ENCODE peak calls at places on chromosomes 13 and 19, in six cellular contexts. One of them, this sample, is unnamed.

GRCh38 chr13:40813662-40814454 is 24.4 kb downstream of the SLC25A15 start:
- DNase-seq in K562: peak
- DNase-seq in HepG2: peak
- DNase-seq in H1: no peak
- DNase-seq in HCT116: no peak
- DNase-seq in GM12878: no peak
- DNase-seq in this sample: peak

GRCh38 chr13:107563099-107563925 is 652.0 kb downstream of the LIG4 start:
- DNase-seq in K562: no peak
- DNase-seq in HepG2: peak
- DNase-seq in H1: no peak
- DNase-seq in HCT116: no peak
- DNase-seq in GM12878: no peak
- DNase-seq in this sample: no peak

GRCh38 chr13:100454876-100455275 is 133.7 kb downstream of the GGACT start:
- DNase-seq in K562: no peak
- DNase-seq in HepG2: no peak
- DNase-seq in H1: no peak
- DNase-seq in HCT116: peak
- DNase-seq in GM12878: no peak
- DNase-seq in this sample: no peak

GRCh38 chr19:9995999-9996398 is 14.3 kb downstream of the COL5A3 start:
- DNase-seq in K562: no peak
- DNase-seq in HepG2: no peak
- DNase-seq in H1: no peak
- DNase-seq in HCT116: no peak
- DNase-seq in GM12878: no peak
- DNase-seq in this sample: no peak

GRCh38 chr13:30520571-30520970 is 54.8 kb upstream of the HMGB1 start:
- DNase-seq in K562: no peak
- DNase-seq in HepG2: no peak
- DNase-seq in H1: no peak
- DNase-seq in HCT116: no peak
- DNase-seq in GM12878: no peak
- DNase-seq in this sample: no peak

GRCh38 chr13:113804017-113804702 is 45.1 kb downstream of the TMEM255B start:
- DNase-seq in K562: no peak
- DNase-seq in HepG2: no peak
- DNase-seq in H1: no peak
- DNase-seq in HCT116: no peak
- DNase-seq in GM12878: no peak
- DNase-seq in this sample: no peak

GRCh38 chr13:49308104-49308875 is 60.6 kb downstream of the CDADC1 start:
- DNase-seq in K562: no peak
- DNase-seq in HepG2: peak
- DNase-seq in H1: no peak
- DNase-seq in HCT116: no peak
- DNase-seq in GM12878: no peak
- DNase-seq in this sample: no peak

GRCh38 chr13:28316129-28316528 is 177.8 kb downstream of the PAN3 start:
- DNase-seq in K562: no peak
- DNase-seq in HepG2: peak
- DNase-seq in H1: no peak
- DNase-seq in HCT116: no peak
- DNase-seq in GM12878: no peak
- DNase-seq in this sample: no peak

GRCh38 chr13:72255908-72256307 is 388.9 kb upstream of the DACH1 start:
- DNase-seq in K562: no peak
- DNase-seq in HepG2: peak
- DNase-seq in H1: peak
- DNase-seq in HCT116: peak
- DNase-seq in GM12878: no peak
- DNase-seq in this sample: peak

GRCh38 chr13:33235078-33235477 is 50.5 kb downstream of the STARD13 start:
- DNase-seq in K562: no peak
- DNase-seq in HepG2: peak
- DNase-seq in H1: no peak
- DNase-seq in HCT116: no peak
- DNase-seq in GM12878: no peak
- DNase-seq in this sample: no peak

GRCh38 chr19:56966225-56966696 is 125.7 kb upstream of the PEG3 start:
- DNase-seq in K562: no peak
- DNase-seq in HepG2: peak
- DNase-seq in H1: no peak
- DNase-seq in HCT116: no peak
- DNase-seq in GM12878: no peak
- DNase-seq in this sample: peak

GRCh38 chr13:48078251-48078656 is 16.6 kb downstream of the MED4 start:
- DNase-seq in K562: no peak
- DNase-seq in HepG2: peak
- DNase-seq in H1: no peak
- DNase-seq in HCT116: peak
- DNase-seq in GM12878: peak
- DNase-seq in this sample: no peak

GRCh38 chr19:49908480-49909420 is 12.1 kb upstream of the IL4I1 start:
- DNase-seq in K562: no peak
- DNase-seq in HepG2: no peak
- DNase-seq in H1: no peak
- DNase-seq in HCT116: no peak
- DNase-seq in GM12878: no peak
- DNase-seq in this sample: no peak

GRCh38 chr19:52397310-52398090 is at the start of gene ZNF528:
- DNase-seq in K562: peak
- DNase-seq in HepG2: peak
- DNase-seq in H1: peak
- DNase-seq in HCT116: no peak
- DNase-seq in GM12878: peak
- DNase-seq in this sample: peak

GRCh38 chr19:10286803-10287737 is at the start of gene ICAM4:
- DNase-seq in K562: peak
- DNase-seq in HepG2: peak
- DNase-seq in H1: no peak
- DNase-seq in HCT116: no peak
- DNase-seq in GM12878: no peak
- DNase-seq in this sample: no peak

GRCh38 chr19:56842421-56842820 is 1.9 kb upstream of the PEG3 start:
- DNase-seq in K562: no peak
- DNase-seq in HepG2: no peak
- DNase-seq in H1: no peak
- DNase-seq in HCT116: no peak
- DNase-seq in GM12878: no peak
- DNase-seq in this sample: no peak

GRCh38 chr19:40803857-40804782 is 5.1 kb downstream of the EGLN2 start:
- DNase-seq in K562: peak
- DNase-seq in HepG2: peak
- DNase-seq in H1: no peak
- DNase-seq in HCT116: no peak
- DNase-seq in GM12878: peak
- DNase-seq in this sample: no peak

GRCh38 chr19:46776927-46777911 is 11.2 kb downstream of the SLC1A5 start:
- DNase-seq in K562: peak
- DNase-seq in HepG2: no peak
- DNase-seq in H1: peak
- DNase-seq in HCT116: no peak
- DNase-seq in GM12878: no peak
- DNase-seq in this sample: no peak

GRCh38 chr19:17352608-17353280 is 15.4 kb downstream of the GTPBP3 start:
- DNase-seq in K562: no peak
- DNase-seq in HepG2: no peak
- DNase-seq in H1: no peak
- DNase-seq in HCT116: no peak
- DNase-seq in GM12878: no peak
- DNase-seq in this sample: no peak

GRCh38 chr19:17348700-17349099 is 11.3 kb downstream of the GTPBP3 start:
- DNase-seq in K562: no peak
- DNase-seq in HepG2: peak
- DNase-seq in H1: peak
- DNase-seq in HCT116: no peak
- DNase-seq in GM12878: no peak
- DNase-seq in this sample: no peak

GRCh38 chr19:17353386-17353785 is 16.0 kb downstream of the GTPBP3 start:
- DNase-seq in K562: no peak
- DNase-seq in HepG2: no peak
- DNase-seq in H1: no peak
- DNase-seq in HCT116: no peak
- DNase-seq in GM12878: no peak
- DNase-seq in this sample: no peak

GRCh38 chr19:17347877-17348276 is 10.5 kb downstream of the GTPBP3 start:
- DNase-seq in K562: no peak
- DNase-seq in HepG2: no peak
- DNase-seq in H1: no peak
- DNase-seq in HCT116: no peak
- DNase-seq in GM12878: no peak
- DNase-seq in this sample: no peak

GRCh38 chr19:17351815-17352435 is 14.6 kb downstream of the GTPBP3 start:
- DNase-seq in K562: no peak
- DNase-seq in HepG2: no peak
- DNase-seq in H1: no peak
- DNase-seq in HCT116: no peak
- DNase-seq in GM12878: no peak
- DNase-seq in this sample: no peak
- H3K9ac ChIP-seq in K562: no peak
- H3K9ac ChIP-seq in HepG2: no peak
- H3K9ac ChIP-seq in H1: no peak
- H3K9ac ChIP-seq in HCT116: no peak
- H3K9ac ChIP-seq in GM12878: no peak
- H3K9ac ChIP-seq in this sample: no peak

GRCh38 chr19:8525401-8525684 is 11.4 kb upstream of the ZNF414 start:
- DNase-seq in K562: no peak
- DNase-seq in HepG2: no peak
- DNase-seq in H1: peak
- DNase-seq in HCT116: no peak
- DNase-seq in GM12878: no peak
- DNase-seq in this sample: no peak

GRCh38 chr19:8528500-8528899 is 14.5 kb upstream of the ZNF414 start:
- DNase-seq in K562: no peak
- DNase-seq in HepG2: no peak
- DNase-seq in H1: no peak
- DNase-seq in HCT116: no peak
- DNase-seq in GM12878: no peak
- DNase-seq in this sample: no peak

GRCh38 chr19:8529369-8530006 is 15.5 kb upstream of the ZNF414 start:
- DNase-seq in K562: no peak
- DNase-seq in HepG2: no peak
- DNase-seq in H1: no peak
- DNase-seq in HCT116: no peak
- DNase-seq in GM12878: no peak
- DNase-seq in this sample: no peak

GRCh38 chr19:8530061-8530679 is 16.2 kb upstream of the ZNF414 start:
- DNase-seq in K562: no peak
- DNase-seq in HepG2: no peak
- DNase-seq in H1: no peak
- DNase-seq in HCT116: no peak
- DNase-seq in GM12878: no peak
- DNase-seq in this sample: no peak

GRCh38 chr19:8526345-8527062 is 12.5 kb upstream of the ZNF414 start:
- DNase-seq in K562: peak
- DNase-seq in HepG2: peak
- DNase-seq in H1: peak
- DNase-seq in HCT116: peak
- DNase-seq in GM12878: no peak
- DNase-seq in this sample: peak
- TF ChIP-seq ZNF274 in K562: no peak
- TF ChIP-seq ZNF274 in HepG2: peak
- TF ChIP-seq ZNF274 in H1: no peak
- TF ChIP-seq ZNF274 in HCT116: no peak
- TF ChIP-seq ZNF274 in GM12878: no peak
- TF ChIP-seq ZNF274 in this sample: no peak

DNA sequence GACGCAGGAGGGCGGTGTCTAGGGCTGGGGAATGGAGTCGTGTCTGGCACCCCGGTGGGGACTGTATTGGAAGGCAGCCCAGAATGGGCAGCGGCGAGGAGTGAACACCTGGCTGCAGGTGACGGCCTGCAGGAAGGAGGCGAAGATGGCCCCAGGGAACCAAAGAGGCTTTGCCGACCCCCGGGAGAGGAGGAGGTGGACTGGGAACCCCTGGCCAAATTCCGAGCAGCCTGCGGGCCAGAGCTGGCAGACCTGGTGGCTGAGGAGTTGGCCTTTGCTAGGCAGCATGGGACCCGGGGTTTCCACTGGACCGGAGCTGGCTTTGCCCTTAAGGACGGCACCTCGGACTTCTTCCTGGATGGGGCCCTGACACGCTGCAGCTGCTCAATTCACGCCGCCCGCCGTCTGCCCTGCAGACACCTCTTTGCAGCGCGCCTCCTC is 25.9 kb downstream of the ZSWIM9 start:
- DNase-seq in K562: no peak
- DNase-seq in HepG2: no peak
- DNase-seq in H1: no peak
- DNase-seq in HCT116: no peak
- DNase-seq in GM12878: no peak
- DNase-seq in this sample: no peak
- H3K9ac ChIP-seq in K562: peak
- H3K9ac ChIP-seq in HepG2: no peak
- H3K9ac ChIP-seq in H1: no peak
- H3K9ac ChIP-seq in HCT116: no peak
- H3K9ac ChIP-seq in GM12878: no peak
- H3K9ac ChIP-seq in this sample: no peak

GRCh38 chr13:43494206-43494605 is 292.6 kb downstream of the ENOX1 start:
- DNase-seq in K562: no peak
- DNase-seq in HepG2: no peak
- DNase-seq in H1: no peak
- DNase-seq in HCT116: no peak
- DNase-seq in GM12878: no peak
- DNase-seq in this sample: no peak

GRCh38 chr13:43495732-43496131 is 291.0 kb downstream of the ENOX1 start:
- DNase-seq in K562: no peak
- DNase-seq in HepG2: no peak
- DNase-seq in H1: no peak
- DNase-seq in HCT116: no peak
- DNase-seq in GM12878: no peak
- DNase-seq in this sample: no peak

GRCh38 chr13:43492745-43493144 is 294.0 kb downstream of the ENOX1 start:
- DNase-seq in K562: no peak
- DNase-seq in HepG2: no peak
- DNase-seq in H1: no peak
- DNase-seq in HCT116: no peak
- DNase-seq in GM12878: no peak
- DNase-seq in this sample: no peak

GRCh38 chr13:43492281-43492680 is 294.5 kb downstream of the ENOX1 start:
- DNase-seq in K562: no peak
- DNase-seq in HepG2: no peak
- DNase-seq in H1: no peak
- DNase-seq in HCT116: no peak
- DNase-seq in GM12878: no peak
- DNase-seq in this sample: no peak

DNA sequence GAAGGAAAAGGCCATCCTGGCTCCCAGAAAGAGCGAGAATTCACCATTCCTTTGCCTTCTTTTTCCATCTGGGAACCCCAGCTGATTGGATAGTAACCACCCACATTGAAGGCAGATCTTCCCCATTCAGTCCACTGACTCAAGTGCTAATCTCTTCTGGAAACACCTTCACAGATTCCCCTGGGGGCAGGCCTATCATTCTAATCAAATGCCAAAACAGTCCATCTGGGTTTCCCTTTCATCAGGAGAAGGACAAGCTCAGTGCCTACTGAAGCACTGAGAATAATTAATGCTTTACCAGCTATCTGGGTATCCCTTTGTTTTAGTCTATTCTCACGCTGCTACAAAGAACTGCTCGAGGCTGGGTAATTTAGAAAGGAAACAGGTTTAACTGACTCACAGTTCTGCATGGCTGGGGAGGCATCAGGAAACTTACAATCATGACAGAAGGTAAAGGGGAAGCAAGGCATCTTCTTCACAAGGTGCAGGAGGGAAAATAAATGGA is 293.2 kb downstream of the ENOX1 start:
- DNase-seq in K562: no peak
- DNase-seq in HepG2: no peak
- DNase-seq in H1: no peak
- DNase-seq in HCT116: no peak
- DNase-seq in GM12878: no peak
- DNase-seq in this sample: peak
- TF ChIP-seq ZNF274 in K562: no peak
- TF ChIP-seq ZNF274 in HepG2: no peak
- TF ChIP-seq ZNF274 in H1: no peak
- TF ChIP-seq ZNF274 in HCT116: no peak
- TF ChIP-seq ZNF274 in GM12878: no peak
- TF ChIP-seq ZNF274 in this sample: no peak

This sample was measured in NT2/D1.